ENCODE peak calls at places on chromosomes 16 and 17, in nine cellular contexts. T is SK-N-SH, C is fibroblast of lung, H is A549, N is kidney epithelial cell, Z is MM.1S, M is right lobe of liver, K is fibroblast of mammary gland, E is kidney. U is an unnamed sample.

GRCh38 chr16:29816694-29817441 is 916 bp downstream of the PAGR1 start:
- DNase-seq in T (peak), C (peak), H (peak), N (no peak), Z (peak), M (peak), K (peak), E (peak), U (peak)

GRCh38 chr16:1770328-1771071 is 843 bp downstream of the NME3 start:
- DNase-seq in T (peak), C (peak), H (peak), N (no peak), Z (no peak), M (peak), K (peak), E (peak), U (peak)

GRCh38 chr17:12522336-12522735 is 143.4 kb upstream of the MYOCD start:
- DNase-seq in T (no peak), C (no peak), H (peak), N (no peak), Z (no peak), M (no peak), K (no peak), E (no peak), U (no peak)

GRCh38 chr17:39151680-39152058 is 232 bp upstream of the PLXDC1 start:
- DNase-seq in T (no peak), C (no peak), H (no peak), N (no peak), Z (no peak), M (no peak), K (no peak), E (peak), U (no peak)

GRCh38 chr16:2008009-2008526 is 1.6 kb downstream of the ZNF598 start:
- DNase-seq in T (no peak), C (peak), H (no peak), N (no peak), Z (no peak), M (no peak), K (peak), E (peak), U (peak)

GRCh38 chr16:83804366-83804765 is 3.4 kb upstream of the HSBP1 start:
- DNase-seq in T (no peak), C (no peak), H (no peak), N (no peak), Z (no peak), M (no peak), K (no peak), E (no peak), U (no peak)

GRCh38 chr17:38742431-38743308 is 5.5 kb downstream of the PCGF2 start:
- DNase-seq in T (peak), C (peak), H (peak), N (no peak), Z (no peak), M (no peak), K (peak), E (no peak), U (peak)

GRCh38 chr17:69677130-69677529 is 262.6 kb downstream of the MAP2K6 start:
- DNase-seq in T (no peak), C (no peak), H (no peak), N (no peak), Z (no peak), M (no peak), K (peak), E (no peak), U (no peak)

GRCh38 chr17:50889528-50890118 is 23.5 kb upstream of the TOB1 start:
- DNase-seq in T (no peak), C (no peak), H (no peak), N (no peak), Z (no peak), M (peak), K (no peak), E (no peak), U (no peak)

GRCh38 chr17:29120439-29120838 is 59.8 kb downstream of the MYO18A start:
- DNase-seq in T (no peak), C (no peak), H (no peak), N (no peak), Z (no peak), M (peak), K (no peak), E (no peak), U (no peak)

GRCh38 chr16:85151603-85152413 is 39.5 kb upstream of the CIBAR2 start:
- DNase-seq in T (peak), C (peak), H (no peak), N (no peak), Z (no peak), M (peak), K (peak), E (peak), U (peak)

GRCh38 chr17:77553459-77554066 is 404.9 kb upstream of the TNRC6C start:
- DNase-seq in T (no peak), C (no peak), H (no peak), N (no peak), Z (no peak), M (no peak), K (no peak), E (no peak), U (no peak)

GRCh38 chr17:42286411-42287295 is 1.6 kb upstream of the STAT5A start:
- DNase-seq in T (peak), C (no peak), H (no peak), N (no peak), Z (no peak), M (peak), K (peak), E (peak), U (no peak)
- H3K4me3 ChIP-seq in T (no peak), C (peak), H (no peak), N (no peak), Z (no peak), M (no peak), K (no peak), E (peak), U (no peak)

DNA sequence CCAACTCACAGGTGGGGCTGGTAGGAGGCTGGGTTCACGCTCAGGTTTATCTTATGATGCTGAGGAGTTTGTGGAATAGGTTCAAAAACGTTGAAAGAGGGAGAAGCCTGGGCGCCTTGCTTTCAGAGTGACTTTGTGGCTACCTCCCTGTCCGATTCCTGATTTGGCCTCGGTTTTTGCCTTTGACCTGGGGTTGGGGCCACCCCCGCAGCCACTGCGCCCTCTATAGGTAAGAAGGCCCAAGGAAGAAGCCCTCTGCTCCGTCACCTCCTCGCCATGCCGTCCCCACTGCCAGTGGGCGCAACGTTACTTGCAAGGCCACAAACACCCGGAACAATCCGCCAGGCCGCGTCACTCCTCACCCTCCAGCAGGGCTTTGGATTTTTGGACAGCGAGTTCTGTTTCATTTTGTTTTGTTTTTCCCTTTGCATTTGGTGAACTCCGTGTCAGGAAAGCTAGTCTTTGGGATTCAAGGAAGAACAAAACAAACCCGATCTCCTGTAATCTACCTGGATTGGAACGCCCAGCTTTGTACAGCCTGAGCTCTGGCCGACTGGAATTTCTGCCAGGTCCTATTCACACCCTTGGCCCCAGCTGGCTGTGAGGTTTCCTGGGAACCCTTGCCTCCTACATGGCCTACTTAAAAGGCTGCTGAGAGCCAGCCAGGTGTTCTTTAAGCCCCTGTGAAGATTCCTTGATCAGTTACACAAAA is 60.7 kb downstream of the TBC1D16 start:
- DNase-seq in T (peak), C (no peak), H (peak), N (no peak), Z (no peak), M (peak), K (no peak), E (peak), U (no peak)
- TF ChIP-seq CTCF in T (peak), C (no peak), H (peak), N (peak), Z (peak), M (peak), K (peak), E (no peak), U (no peak)

DNA sequence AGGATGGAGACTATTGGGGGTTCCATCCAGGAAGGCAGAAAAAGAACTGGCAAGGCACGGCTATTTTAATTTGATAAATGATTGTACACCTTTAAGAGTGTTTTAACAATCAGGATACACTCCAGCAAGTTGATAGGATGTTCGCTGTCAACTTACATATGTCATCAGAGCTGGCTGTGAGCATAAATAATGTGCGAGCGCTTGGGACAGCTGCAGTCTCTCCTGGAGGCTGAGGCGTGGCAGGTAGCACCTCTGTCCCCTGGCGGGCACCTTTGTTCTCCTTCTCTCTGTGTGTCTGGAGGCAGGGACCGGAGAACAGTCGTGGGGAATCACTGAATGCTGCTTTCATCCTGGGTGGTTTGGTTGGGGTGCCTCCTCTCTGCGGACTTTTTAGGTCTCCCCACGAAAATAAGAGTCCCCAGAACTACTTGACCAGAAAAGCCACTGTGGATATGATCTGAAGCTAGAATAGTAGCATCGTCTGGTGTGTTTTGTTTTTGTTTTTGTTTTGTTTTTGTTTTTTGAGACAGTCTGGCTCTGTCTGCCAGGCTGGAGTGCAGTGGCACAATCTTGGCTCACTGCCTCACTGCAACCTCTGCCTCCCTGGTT is 9.4 kb downstream of the BAHCC1 start:
- DNase-seq in T (no peak), C (no peak), H (no peak), N (no peak), Z (no peak), M (no peak), K (no peak), E (no peak), U (peak)
- H3K4me3 ChIP-seq in T (no peak), C (peak), H (no peak), N (no peak), Z (no peak), M (no peak), K (no peak), E (no peak), U (no peak)

GRCh38 chr16:3182608-3183444 is 5.2 kb upstream of the OR1F1 start:
- DNase-seq in T (peak), C (peak), H (peak), N (no peak), Z (no peak), M (no peak), K (peak), E (no peak), U (peak)
- TF ChIP-seq CTCF in T (peak), C (no peak), H (no peak), N (no peak), Z (no peak), M (peak), K (no peak), E (no peak), U (no peak)

GRCh38 chr17:6444573-6445335 is 499 bp downstream of the PIMREG start:
- DNase-seq in T (no peak), C (no peak), H (no peak), N (no peak), Z (no peak), M (no peak), K (no peak), E (no peak), U (no peak)
- H3K4me3 ChIP-seq in T (peak), C (peak), H (peak), N (peak), Z (peak), M (peak), K (peak), E (peak), U (peak)

GRCh38 chr16:66658143-66658859 is 38.2 kb downstream of the CMTM4 start:
- DNase-seq in T (no peak), C (no peak), H (no peak), N (no peak), Z (no peak), M (no peak), K (no peak), E (no peak), U (no peak)
- TF ChIP-seq CTCF in T (no peak), C (no peak), H (no peak), N (peak), Z (no peak), M (no peak), K (no peak), E (no peak), U (no peak)

DNA sequence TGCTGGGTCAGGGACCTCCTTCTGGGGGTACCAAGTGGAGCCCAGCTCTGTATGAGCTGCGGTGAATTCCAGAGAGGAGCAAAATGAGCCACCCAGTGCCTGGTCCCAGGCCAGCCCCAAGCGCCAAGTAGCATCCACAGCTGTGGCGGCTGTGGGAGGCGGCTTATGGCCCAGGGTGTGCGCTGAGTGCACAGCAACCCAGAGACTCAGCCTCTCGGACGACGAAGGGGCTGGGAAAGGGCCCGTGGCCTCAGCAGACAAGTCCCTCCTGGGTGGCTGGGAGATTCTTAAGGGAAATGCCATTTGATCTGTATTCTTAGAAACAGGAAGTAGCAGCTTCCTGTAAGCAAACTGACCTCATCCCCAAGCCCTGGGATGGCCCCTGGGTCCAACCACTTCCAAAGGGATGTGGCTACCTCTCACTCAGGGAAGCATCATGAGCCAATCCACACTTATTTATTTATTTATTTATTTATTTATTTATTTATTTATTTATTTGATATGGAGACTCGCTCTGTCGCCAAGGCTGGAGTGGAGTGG is 19.8 kb upstream of the ATP2A3 start:
- DNase-seq in T (peak), C (peak), H (peak), N (no peak), Z (no peak), M (peak), K (peak), E (peak), U (peak)
- H3K4me3 ChIP-seq in T (no peak), C (no peak), H (no peak), N (no peak), Z (no peak), M (no peak), K (no peak), E (no peak), U (no peak)

GRCh38 chr17:2712300-2713043 is 908 bp upstream of the CLUH start:
- DNase-seq in T (no peak), C (no peak), H (no peak), N (no peak), Z (no peak), M (no peak), K (no peak), E (peak), U (no peak)

GRCh38 chr17:2710804-2711607 is 558 bp downstream of the CLUH start:
- DNase-seq in T (peak), C (no peak), H (no peak), N (no peak), Z (peak), M (peak), K (no peak), E (peak), U (no peak)

GRCh38 chr17:2710075-2710803 is 1.3 kb downstream of the CLUH start:
- DNase-seq in T (no peak), C (no peak), H (no peak), N (no peak), Z (no peak), M (peak), K (peak), E (peak), U (no peak)

GRCh38 chr17:2713881-2714280 is 2.3 kb upstream of the CLUH start:
- DNase-seq in T (no peak), C (no peak), H (no peak), N (no peak), Z (no peak), M (no peak), K (no peak), E (no peak), U (no peak)

GRCh38 chr17:2711608-2712299 is at the start of gene CLUH:
- DNase-seq in T (peak), C (peak), H (peak), N (peak), Z (peak), M (peak), K (peak), E (peak), U (peak)
- TF ChIP-seq CTCF in T (no peak), C (no peak), H (no peak), N (no peak), Z (no peak), M (no peak), K (no peak), E (no peak), U (no peak)

U was measured in cardiac fibroblast.